ENCODE peak calls at places on chromosomes 7 and 10, in seven cellular contexts. Z, W, V, Q, N, F and B are unnamed samples.
A peak's percentile ranks its signal among the peaks of the same experiment; 100 is the strongest.

GRCh38 chr10:4301296-4301695 is 516.3 kb upstream of the KLF6 start:
- DNase-seq in Z (no peak), W (no peak), V (no peak), Q (no peak), N (no peak), F (no peak), B (no peak)

GRCh38 chr7:78768859-78769258 is 684.6 kb downstream of the MAGI2 start:
- DNase-seq in Z (no peak), W (peak; percentile 3), V (no peak), Q (no peak), N (no peak), F (no peak), B (no peak)

GRCh38 chr10:112583236-112583919 is 136.4 kb downstream of the VTI1A start:
- DNase-seq in Z (no peak), W (no peak), V (no peak), Q (no peak), N (no peak), F (no peak), B (no peak)

GRCh38 chr7:134744569-134744968 is 34.9 kb upstream of the CALD1 start:
- DNase-seq in Z (no peak), W (no peak), V (no peak), Q (no peak), N (no peak), F (no peak), B (no peak)

GRCh38 chr10:98431016-98431415 is 15.7 kb downstream of the HPS1 start:
- DNase-seq in Z (no peak), W (no peak), V (no peak), Q (no peak), N (no peak), F (no peak), B (no peak)

GRCh38 chr7:115962340-115962739 is 68.2 kb downstream of the TFEC start:
- DNase-seq in Z (no peak), W (no peak), V (no peak), Q (no peak), N (no peak), F (no peak), B (no peak)

GRCh38 chr10:17340144-17340829 is 112.2 kb downstream of the VIM start:
- DNase-seq in Z (no peak), W (peak; percentile 38), V (no peak), Q (no peak), N (no peak), F (no peak), B (no peak)

GRCh38 chr7:130668258-130669050 is at the start of gene COPG2:
- DNase-seq in Z (peak; percentile 90), W (peak; percentile 84), V (peak; percentile 44), Q (peak; percentile 96), N (peak; percentile 89), F (peak; percentile 24), B (peak; percentile 80)

GRCh38 chr10:43671659-43672555 is 23.2 kb upstream of the ZNF32 start:
- DNase-seq in Z (peak; percentile 62), W (peak; percentile 43), V (no peak), Q (peak; percentile 66), N (no peak), F (no peak), B (peak; percentile 74)

GRCh38 chr10:28302668-28303488 is at the start of gene MPP7:
- DNase-seq in Z (peak; percentile 95), W (peak; percentile 98), V (peak; percentile 78), Q (peak; percentile 97), N (peak; percentile 96), F (peak; percentile 92), B (peak; percentile 94)

GRCh38 chr7:139734395-139734794 is 43.4 kb downstream of the HIPK2 start:
- DNase-seq in Z (no peak), W (peak; percentile 36), V (no peak), Q (no peak), N (no peak), F (peak; percentile 45), B (no peak)

GRCh38 chr10:22856444-22857074 is 71.3 kb upstream of the ARMC3 start:
- DNase-seq in Z (no peak), W (no peak), V (no peak), Q (no peak), N (no peak), F (no peak), B (no peak)

GRCh38 chr10:110168601-110169481 is 38.6 kb upstream of the MXI1 start:
- DNase-seq in Z (no peak), W (no peak), V (no peak), Q (no peak), N (peak; percentile 27), F (no peak), B (no peak)

GRCh38 chr10:112741830-112742402 is 208.1 kb upstream of the TCF7L2 start:
- DNase-seq in Z (peak; percentile 31), W (no peak), V (no peak), Q (no peak), N (no peak), F (no peak), B (no peak)

GRCh38 chr10:8242295-8242872 is 187.9 kb downstream of the GATA3 start:
- DNase-seq in Z (no peak), W (no peak), V (no peak), Q (no peak), N (no peak), F (no peak), B (no peak)

GRCh38 chr10:12389154-12389734 is 39.9 kb downstream of the CAMK1D start:
- DNase-seq in Z (peak; percentile 38), W (no peak), V (no peak), Q (no peak), N (no peak), F (no peak), B (no peak)

GRCh38 chr10:24894309-24894708 is 58.1 kb downstream of the PRTFDC1 start:
- DNase-seq in Z (peak; percentile 14), W (peak; percentile 70), V (no peak), Q (no peak), N (no peak), F (peak; percentile 59), B (no peak)

GRCh38 chr10:70494536-70494935 is 16.0 kb downstream of the PALD1 start:
- DNase-seq in Z (no peak), W (peak; percentile 32), V (no peak), Q (no peak), N (no peak), F (no peak), B (no peak)

GRCh38 chr7:43572516-43573049 is 10.3 kb upstream of the STK17A start:
- DNase-seq in Z (peak; percentile 41), W (peak; percentile 99), V (no peak), Q (no peak), N (no peak), F (peak; percentile 100), B (peak; percentile 96)